ENCODE peak calls at places on chromosome 1, in four cellular contexts. O, F, S and N are unnamed samples. For H3K27me3 and H3K4me1, the result is how much of the 10 kb centered on the place peaks cover.

GRCh38 chr1:214551436-214552173 is at the start of gene PTPN14:
- DNase-seq in F (peak), S (peak), O (no peak), N (no peak)

GRCh38 chr1:82517586-82517985 is 716.9 kb downstream of the ADGRL2 start:
- DNase-seq in S (peak), F (no peak), O (no peak), N (no peak)

GRCh38 chr1:113981962-113982931 is 3.0 kb downstream of the OLFML3 start:
- DNase-seq in S (peak), F (no peak), O (no peak), N (no peak)

GRCh38 chr1:246161626-246162025 is 345.5 kb downstream of the SMYD3 start:
- DNase-seq in S (no peak), F (no peak), O (no peak), N (no peak)

GRCh38 chr1:99180343-99180808 is 83.9 kb upstream of the PLPPR4 start:
- DNase-seq in O (peak), F (no peak), S (peak), N (peak)

GRCh38 chr1:41408691-41409090 is 47.5 kb downstream of the FOXO6 start:
- DNase-seq in O (no peak), F (no peak), S (no peak), N (no peak)

GRCh38 chr1:226201029-226201593 is 14.6 kb upstream of the ACBD3 start:
- DNase-seq in F (no peak), S (peak), O (no peak), N (no peak)

GRCh38 chr1:211259596-211260126 is 495 bp downstream of the RCOR3 start:
- DNase-seq in F (no peak), O (no peak), S (no peak), N (peak)

GRCh38 chr1:111735858-111736544 is 3.2 kb downstream of the INKA2 start:
- DNase-seq in S (peak), O (no peak), F (no peak), N (no peak)

GRCh38 chr1:68481041-68481440 is 15.8 kb downstream of the DEPDC1 start:
- DNase-seq in F (no peak), O (no peak), S (no peak), N (no peak)

GRCh38 chr1:213983589-213984386 is 4.0 kb upstream of the PROX1 start:
- DNase-seq in S (no peak), F (no peak), O (no peak), N (no peak)

GRCh38 chr1:30745834-30746208 is 11.8 kb downstream of the LAPTM5 start:
- DNase-seq in S (no peak), O (no peak), F (peak), N (no peak)

GRCh38 chr1:228830954-228831481 is 95.7 kb downstream of the RHOU start:
- DNase-seq in O (no peak), S (no peak), F (no peak), N (no peak)

GRCh38 chr1:38117444-38117887 is 70.9 kb upstream of the POU3F1 start:
- DNase-seq in S (no peak), F (no peak), O (no peak), N (no peak)

GRCh38 chr1:180515857-180516388 is 13.5 kb upstream of the ACBD6 start:
- DNase-seq in F (peak), S (peak), O (peak), N (peak)

GRCh38 chr1:149917590-149918144 is at the start of gene SV2A:
- DNase-seq in O (peak), S (peak), F (no peak), N (peak)

GRCh38 chr1:165228676-165229075 is 127.8 kb downstream of the LMX1A start:
- DNase-seq in S (peak), F (no peak), O (no peak), N (no peak)

GRCh38 chr1:202501281-202501680 is 152.8 kb downstream of the PPP1R12B start:
- DNase-seq in S (no peak), O (no peak), F (no peak), N (no peak)

DNA sequence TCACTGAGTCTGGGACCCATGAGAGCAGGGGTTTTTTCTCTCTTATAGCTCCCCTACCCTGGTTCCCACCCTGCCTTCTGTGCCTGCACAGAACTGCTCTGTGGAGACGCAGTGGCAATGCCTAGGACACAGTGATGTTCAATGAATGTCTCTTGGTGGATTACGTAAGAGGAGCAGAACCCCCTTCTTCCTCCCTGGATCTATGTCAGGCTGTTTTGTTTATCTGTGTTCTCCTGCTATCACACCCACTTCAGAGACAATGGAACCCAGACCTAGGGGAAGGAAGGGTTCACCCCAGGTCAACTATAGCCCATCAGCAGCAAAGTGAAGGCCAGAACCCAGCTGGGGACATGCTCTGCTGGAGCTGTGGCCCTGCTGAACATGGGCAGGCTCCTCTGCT is 2.0 kb downstream of the HPCAL4 start:
- DNase-seq in O (no peak), S (no peak), F (no peak), N (no peak)
- H3K27me3 ChIP-seq in O (under half), S (half or more), F (under half), N (under half)

DNA sequence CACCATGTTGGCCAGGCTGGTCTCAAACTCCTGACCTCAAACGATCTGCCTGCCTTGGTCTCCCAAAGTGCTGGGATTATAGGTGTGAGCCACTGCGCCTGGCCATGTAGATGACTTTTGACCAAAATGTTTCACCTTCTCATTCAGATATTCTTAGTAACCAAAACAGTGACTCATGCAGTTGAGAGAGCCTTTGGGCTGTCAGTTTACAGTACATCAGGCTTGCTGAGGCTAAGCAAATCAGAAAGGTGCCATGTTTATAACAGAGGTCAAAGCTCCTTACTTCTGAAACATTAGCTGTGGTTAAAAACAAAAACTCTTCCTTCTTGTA is 21.0 kb downstream of the CNIH4 start:
- DNase-seq in S (no peak), O (no peak), F (no peak), N (peak)
- H3K4me1 ChIP-seq in S (under half), O (half or more), F (under half), N (half or more)

DNA sequence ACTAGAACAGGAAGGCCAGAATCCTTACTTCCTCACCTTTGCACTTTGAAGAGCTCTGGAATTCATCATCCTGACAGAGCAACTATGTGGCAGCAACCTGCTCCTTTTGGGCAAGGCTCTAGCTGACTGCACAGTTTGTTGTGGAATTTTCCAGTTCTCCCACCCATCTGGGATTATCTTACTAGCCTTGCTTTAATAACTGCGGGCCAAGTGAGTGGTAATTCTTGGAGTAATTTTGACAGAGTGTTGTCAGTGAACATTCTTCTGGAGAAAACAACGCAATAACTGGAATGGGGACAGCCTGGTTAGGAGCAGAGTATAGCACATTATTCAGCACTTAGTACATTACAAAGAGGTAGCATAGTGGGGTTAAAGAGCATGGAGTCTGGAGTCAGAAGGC is 75.3 kb downstream of the NTMT2 start:
- DNase-seq in O (no peak), F (no peak), S (peak), N (no peak)
- H3K27ac ChIP-seq in O (no peak), F (no peak), S (peak), N (no peak)

GRCh38 chr1:46471885-46472502 is 17.6 kb upstream of the DMBX1 start:
- DNase-seq in S (no peak), F (no peak), O (no peak), N (no peak)
- H3K27me3 ChIP-seq in S (under half), F (half or more), O (under half), N (under half)